ENCODE peak calls at places on chromosomes 16 and 17, in four cellular contexts. W is cardiac muscle cell, B is GM23248, D is GM23338. E is an unnamed sample.

GRCh38 chr16:28136751-28137434 is 73.4 kb upstream of the GSG1L start:
- DNase-seq in B (no peak), W (no peak), D (no peak), E (no peak)

GRCh38 chr16:57462209-57462977 is at the start of gene POLR2C:
- DNase-seq in B (peak; percentile 91), W (peak; percentile 91), D (peak; percentile 91), E (peak; percentile 92)

GRCh38 chr17:41939044-41939695 is 8.8 kb downstream of the ODAD4 start:
- DNase-seq in D (no peak), B (no peak), W (no peak), E (no peak)

GRCh38 chr17:66309793-66310192 is 7.4 kb downstream of the PRKCA start:
- DNase-seq in B (no peak), D (no peak), W (peak; percentile 10), E (no peak)

GRCh38 chr17:5164465-5164864 is 27.2 kb downstream of the ZNF594 start:
- DNase-seq in D (no peak), W (no peak), B (no peak), E (no peak)

GRCh38 chr16:51971184-51971583 is 575.8 kb downstream of the TOX3 start:
- DNase-seq in B (peak; percentile 71), D (peak; percentile 72), W (peak; percentile 63), E (peak; percentile 52)

GRCh38 chr16:60392380-60392779 is 1643.9 kb downstream of the CDH8 start:
- DNase-seq in D (no peak), W (no peak), B (no peak), E (no peak)

GRCh38 chr17:83171661-83172060 is 92.3 kb downstream of the METRNL start:
- DNase-seq in W (no peak), B (peak; percentile 83), D (no peak), E (peak; percentile 2)

GRCh38 chr16:10557750-10558149 is 22.6 kb downstream of the EMP2 start:
- DNase-seq in W (no peak), D (no peak), B (no peak), E (no peak)

GRCh38 chr17:59371426-59372099 is 40.1 kb downstream of the YPEL2 start:
- DNase-seq in B (peak; percentile 72), D (no peak), W (no peak), E (no peak)

GRCh38 chr16:85151603-85152413 is 39.5 kb upstream of the CIBAR2 start:
- DNase-seq in D (no peak), W (no peak), B (peak; percentile 86), E (peak; percentile 91)

GRCh38 chr17:18184143-18185007 is 747 bp downstream of the ALKBH5 start:
- DNase-seq in B (peak; percentile 84), D (peak; percentile 70), W (peak; percentile 62), E (peak; percentile 83)

GRCh38 chr17:43129671-43130010 is 4.5 kb upstream of the BRCA1 start:
- DNase-seq in D (no peak), B (no peak), W (no peak), E (no peak)

GRCh38 chr16:74667215-74667765 is 613 bp upstream of the RFWD3 start:
- DNase-seq in B (peak; percentile 57), D (peak; percentile 80), W (peak; percentile 71), E (no peak)

GRCh38 chr16:8935989-8936388 is 27.7 kb downstream of the USP7 start:
- DNase-seq in W (no peak), D (peak; percentile 77), B (no peak), E (no peak)

GRCh38 chr16:66476328-66477027 is 49.4 kb downstream of the BEAN1 start:
- DNase-seq in B (peak; percentile 27), D (peak; percentile 68), W (no peak), E (peak; percentile 71)

GRCh38 chr17:67283727-67284516 is 38.9 kb upstream of the HELZ start:
- DNase-seq in W (no peak), B (no peak), D (no peak), E (no peak)

GRCh38 chr17:80596760-80597608 is 52.3 kb downstream of the RPTOR start:
- DNase-seq in W (no peak), D (no peak), B (peak; percentile 47), E (peak; percentile 49)

GRCh38 chr16:80694950-80695471 is 109.4 kb downstream of the CDYL2 start:
- DNase-seq in W (no peak), D (no peak), B (no peak), E (no peak)

GRCh38 chr17:69651921-69652320 is 237.4 kb downstream of the MAP2K6 start:
- DNase-seq in W (no peak), B (peak; percentile 4), D (no peak), E (no peak)

GRCh38 chr16:86576591-86577313 is 1.6 kb upstream of the FOXL1 start:
- DNase-seq in B (peak; percentile 60), W (no peak), D (peak; percentile 57), E (peak; percentile 47)

GRCh38 chr16:18789850-18790706 is at the start of gene RPS15A:
- DNase-seq in W (peak; percentile 98), B (peak; percentile 98), D (peak; percentile 99), E (peak; percentile 98)

GRCh38 chr17:58236394-58236793 is 2.0 kb upstream of the LPO start:
- DNase-seq in B (no peak), W (no peak), D (no peak), E (no peak)

GRCh38 chr17:79201119-79201518 is 126.5 kb downstream of the ENGASE start:
- DNase-seq in B (no peak), W (no peak), D (no peak), E (peak; percentile 39)

GRCh38 chr17:27782791-27783206 is 17.5 kb downstream of the NOS2 start:
- DNase-seq in W (no peak), B (no peak), D (no peak), E (no peak)

GRCh38 chr17:76262732-76263344 is 2.3 kb upstream of the UBALD2 start:
- DNase-seq in B (no peak), D (no peak), W (no peak), E (no peak)

GRCh38 chr17:78289004-78289403 is 57.6 kb downstream of the TMEM235 start:
- DNase-seq in W (no peak), D (no peak), B (no peak), E (no peak)

GRCh38 chr16:24984903-24985675 is 30.1 kb downstream of the ARHGAP17 start:
- DNase-seq in D (peak; percentile 31), B (peak; percentile 36), W (no peak), E (no peak)

GRCh38 chr16:583815-584591 is 5.9 kb upstream of the RAB40C start:
- DNase-seq in B (no peak), D (peak; percentile 42), W (no peak), E (no peak)

GRCh38 chr16:46727630-46728029 is 20.5 kb downstream of the MYLK3 start:
- DNase-seq in B (no peak), D (no peak), W (no peak), E (no peak)

GRCh38 chr17:7263071-7263800 is 958 bp upstream of the CLDN7 start:
- DNase-seq in B (no peak), D (peak; percentile 97), W (no peak), E (no peak)

GRCh38 chr17:74842146-74842598 is 17.5 kb downstream of the GRIN2C start:
- DNase-seq in W (no peak), D (peak; percentile 23), B (peak; percentile 15), E (no peak)

GRCh38 chr17:74840989-74841666 is 18.6 kb downstream of the GRIN2C start:
- DNase-seq in D (peak; percentile 59), B (peak; percentile 70), W (peak; percentile 52), E (no peak)

GRCh38 chr17:74843352-74843627 is 16.4 kb downstream of the GRIN2C start:
- DNase-seq in B (no peak), D (peak; percentile 16), W (no peak), E (no peak)

GRCh38 chr17:74840500-74840899 is 19.2 kb downstream of the GRIN2C start:
- DNase-seq in D (peak; percentile 40), B (no peak), W (peak; percentile 16), E (no peak)

GRCh38 chr17:74842599-74843351 is 16.9 kb downstream of the GRIN2C start:
- DNase-seq in W (peak; percentile 79), B (peak; percentile 85), D (peak; percentile 89), E (peak; percentile 70)
- H3K27me3 ChIP-seq in W (peaks cover 37% of the 10 kb centered on the region), B (no peaks in the 10 kb centered on the region), D (peaks cover 62% of the 10 kb centered on the region), E (no peaks in the 10 kb centered on the region)

GRCh38 chr16:82954224-82954929 is 327.6 kb downstream of the CDH13 start:
- DNase-seq in D (no peak), W (no peak), B (peak; percentile 69), E (no peak)
- H3K4me1 ChIP-seq in D (no peaks in the 10 kb centered on the region), W (no peaks in the 10 kb centered on the region), B (peaks cover 16% of the 10 kb centered on the region), E (no peaks in the 10 kb centered on the region)

DNA sequence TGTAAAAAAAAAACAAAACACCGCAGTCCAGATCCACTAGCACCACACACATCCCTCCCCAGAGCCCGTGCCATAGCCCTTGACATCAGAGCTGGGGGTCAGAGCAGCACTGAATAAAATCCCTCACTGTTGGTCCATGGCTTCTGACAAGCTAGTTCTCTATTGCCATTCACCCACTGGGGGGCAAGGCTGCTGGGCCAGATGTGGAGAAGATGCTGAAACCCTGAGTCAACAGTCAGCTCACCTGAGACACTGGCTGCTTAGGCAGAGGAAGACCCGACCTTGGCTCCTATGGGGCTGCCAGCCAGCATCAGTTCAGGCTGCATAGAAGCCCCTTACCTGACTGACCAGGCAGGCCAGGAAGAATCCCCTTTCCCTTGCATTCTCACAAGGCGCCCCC is 228.2 kb downstream of the SOX9 start:
- DNase-seq in W (no peak), D (no peak), B (no peak), E (no peak)
- H3K27me3 ChIP-seq in W (no peaks in the 10 kb centered on the region), D (no peaks in the 10 kb centered on the region), B (no peaks in the 10 kb centered on the region), E (no peaks in the 10 kb centered on the region)

GRCh38 chr16:11742041-11742535 is 569 bp downstream of the TXNDC11 start:
- DNase-seq in W (no peak), D (no peak), B (no peak), E (peak; percentile 39)

GRCh38 chr16:11740567-11740966 is 2.1 kb downstream of the TXNDC11 start:
- DNase-seq in W (no peak), D (no peak), B (peak; percentile 44), E (no peak)

GRCh38 chr16:11744075-11744470 is 1.4 kb upstream of the TXNDC11 start:
- DNase-seq in D (no peak), W (no peak), B (no peak), E (peak; percentile 47)

GRCh38 chr16:11742536-11743307 is at the start of gene TXNDC11:
- DNase-seq in D (peak; percentile 98), B (peak; percentile 99), W (peak; percentile 99), E (peak; percentile 98)

DNA sequence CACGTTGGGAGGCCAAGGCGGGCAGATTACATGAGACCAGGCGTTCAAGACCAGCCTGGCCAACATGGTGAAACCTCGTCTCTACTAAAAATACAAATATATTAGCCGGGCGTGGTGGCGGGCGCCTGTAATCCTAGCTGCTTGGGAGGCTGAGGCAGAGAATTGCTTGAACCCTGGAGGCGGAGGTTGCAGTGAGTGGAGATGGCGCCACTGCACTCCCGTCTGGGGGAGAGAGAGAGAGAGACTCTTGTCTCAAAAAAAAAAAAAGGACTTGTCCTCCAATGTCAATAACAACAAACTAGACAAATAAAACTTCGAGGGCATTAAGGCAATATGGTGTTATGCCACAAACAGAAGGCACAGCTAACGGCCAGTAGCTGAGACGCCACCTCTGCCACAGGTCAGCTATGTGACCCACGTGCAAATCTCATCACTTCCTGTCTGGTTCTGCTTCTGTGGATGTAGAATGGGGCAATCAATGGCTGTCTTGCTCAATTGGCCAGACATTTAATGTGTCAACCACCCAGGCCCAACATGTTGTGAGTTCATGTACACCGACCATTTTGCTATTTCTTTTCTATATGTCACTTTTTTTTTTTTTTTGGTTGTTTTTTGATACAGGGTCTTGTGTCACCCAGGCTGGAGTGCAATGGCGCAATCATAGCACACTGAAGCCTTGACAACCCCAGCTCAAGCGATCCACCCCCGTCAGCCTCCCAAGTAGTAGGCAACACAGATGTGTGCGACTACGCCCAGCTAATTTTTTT is 834 bp upstream of the TXNDC11 start:
- DNase-seq in B (peak; percentile 80), W (no peak), D (no peak), E (peak; percentile 50)
- H3K4me1 ChIP-seq in B (peaks cover 19% of the 10 kb centered on the region), W (peaks cover 14% of the 10 kb centered on the region), D (peaks cover 9% of the 10 kb centered on the region), E (peaks cover 9% of the 10 kb centered on the region)

GRCh38 chr17:63997341-63998048 is 656 bp upstream of the PRR29 start:
- DNase-seq in W (peak; percentile 5), D (peak; percentile 53), B (peak; percentile 20), E (peak; percentile 69)
- H3K27me3 ChIP-seq in W (peaks cover 39% of the 10 kb centered on the region), D (peaks cover 22% of the 10 kb centered on the region), B (peaks cover 35% of the 10 kb centered on the region), E (no peaks in the 10 kb centered on the region)